ENCODE peak calls at places on chromosome 13, in eight cellular contexts. Q, E, R, L, W, U, Y and B are unnamed samples.

GRCh38 chr13:107993239-107993948 is 221.9 kb downstream of the LIG4 start:
- DNase-seq in Q (no peak), E (no peak), R (no peak), L (no peak), W (no peak), U (no peak), Y (no peak), B (no peak)

GRCh38 chr13:51804295-51805172 is 571 bp upstream of the DHRS12 start:
- DNase-seq in Q (no peak), E (no peak), R (peak), L (no peak), W (peak), U (no peak), Y (no peak), B (no peak)

GRCh38 chr13:113964251-113964995 is 9.5 kb downstream of the C13orf46 start:
- DNase-seq in Q (no peak), E (no peak), R (no peak), L (no peak), W (no peak), U (no peak), Y (no peak), B (no peak)

GRCh38 chr13:44273991-44274810 is 99.4 kb upstream of the SERP2 start:
- DNase-seq in Q (no peak), E (peak), R (no peak), L (no peak), W (no peak), U (peak), Y (no peak), B (no peak)

GRCh38 chr13:113818700-113819295 is 45.1 kb downstream of the GAS6 start:
- DNase-seq in Q (no peak), E (no peak), R (no peak), L (no peak), W (no peak), U (no peak), Y (no peak), B (no peak)

GRCh38 chr13:93957371-93957770 is 522.1 kb downstream of the DCT start:
- DNase-seq in Q (no peak), E (no peak), R (no peak), L (no peak), W (no peak), U (no peak), Y (no peak), B (no peak)

GRCh38 chr13:113118328-113119021 is 4.1 kb upstream of the F10 start:
- DNase-seq in Q (no peak), E (no peak), R (no peak), L (no peak), W (no peak), U (no peak), Y (peak), B (no peak)

GRCh38 chr13:85603735-85604134 is 195.5 kb downstream of the SLITRK6 start:
- DNase-seq in Q (no peak), E (no peak), R (no peak), L (no peak), W (no peak), U (no peak), Y (no peak), B (no peak)

GRCh38 chr13:32314968-32315254 is 252 bp downstream of the ZAR1L start:
- DNase-seq in Q (no peak), E (peak), R (no peak), L (no peak), W (no peak), U (peak), Y (no peak), B (no peak)

GRCh38 chr13:76993021-76993420 is 1.1 kb downstream of the CLN5 start:
- DNase-seq in Q (no peak), E (no peak), R (no peak), L (no peak), W (no peak), U (no peak), Y (no peak), B (no peak)

GRCh38 chr13:33144358-33144784 is 128.1 kb downstream of the KL start:
- DNase-seq in Q (no peak), E (no peak), R (no peak), L (no peak), W (no peak), U (no peak), Y (no peak), B (no peak)

GRCh38 chr13:45224181-45224580 is 23.3 kb upstream of the KCTD4 start:
- DNase-seq in Q (no peak), E (no peak), R (no peak), L (no peak), W (no peak), U (peak), Y (no peak), B (no peak)

GRCh38 chr13:43686557-43686956 is 100.2 kb downstream of the ENOX1 start:
- DNase-seq in Q (peak), E (no peak), R (no peak), L (no peak), W (no peak), U (peak), Y (no peak), B (no peak)

GRCh38 chr13:31234729-31235128 is 35.0 kb downstream of the B3GLCT start:
- DNase-seq in Q (no peak), E (no peak), R (no peak), L (no peak), W (no peak), U (no peak), Y (peak), B (no peak)

GRCh38 chr13:111213964-111214726 is 99.0 kb downstream of the ARHGEF7 start:
- DNase-seq in Q (no peak), E (no peak), R (no peak), L (no peak), W (no peak), U (no peak), Y (no peak), B (no peak)

GRCh38 chr13:21812192-21812626 is 141.3 kb downstream of the FGF9 start:
- DNase-seq in Q (no peak), E (no peak), R (no peak), L (no peak), W (no peak), U (no peak), Y (no peak), B (no peak)